ENCODE peak calls at places on chromosomes 13 and 19, in four cellular contexts. K is fibroblast of lung, O is GM23248, M is hepatocyte. B is an unnamed sample.

GRCh38 chr13:102680842-102681725 is 13.8 kb downstream of the METTL21C start:
- DNase-seq in K (peak; percentile 37), O (peak; percentile 47), M (no peak), B (no peak)

GRCh38 chr13:43232866-43233265 is 209.5 kb downstream of the DNAJC15 start:
- DNase-seq in M (no peak), K (peak; percentile 71), O (peak; percentile 62), B (no peak)

GRCh38 chr13:105307776-105308175 is 1227.7 kb downstream of the EFNB2 start:
- DNase-seq in K (no peak), O (no peak), M (no peak), B (no peak)

GRCh38 chr19:39679056-39679790 is 23.5 kb downstream of the LGALS16 start:
- DNase-seq in K (no peak), M (no peak), O (no peak), B (no peak)

GRCh38 chr13:50993908-50994307 is 84.3 kb downstream of the RNASEH2B start:
- DNase-seq in K (no peak), M (no peak), O (peak; percentile 37), B (no peak)

GRCh38 chr13:46478641-46479040 is 74.3 kb upstream of the LRCH1 start:
- DNase-seq in O (peak; percentile 34), K (no peak), M (no peak), B (no peak)

GRCh38 chr13:19178901-19179593 is 2.6 kb downstream of the TUBA3C start:
- DNase-seq in M (no peak), K (no peak), O (no peak), B (no peak)

GRCh38 chr13:25752957-25753540 is 298.8 kb downstream of the SHISA2 start:
- DNase-seq in K (peak; percentile 95), O (peak; percentile 80), M (peak; percentile 45), B (no peak)

GRCh38 chr19:3336680-3337523 is 29.5 kb upstream of the NFIC start:
- DNase-seq in O (peak; percentile 74), M (peak; percentile 84), K (peak; percentile 49), B (peak; percentile 62)

GRCh38 chr13:24741016-24741662 is 22.8 kb upstream of the RNF17 start:
- DNase-seq in O (peak; percentile 16), M (no peak), K (no peak), B (no peak)

GRCh38 chr19:47152632-47153031 is 22.0 kb downstream of the SAE1 start:
- DNase-seq in O (no peak), K (no peak), M (peak; percentile 48), B (peak; percentile 44)

GRCh38 chr13:91122766-91123165 is 224.7 kb upstream of the MIR17HG start:
- DNase-seq in K (no peak), O (no peak), M (no peak), B (no peak)

GRCh38 chr19:54573330-54573872 is at the start of gene LILRA2:
- DNase-seq in K (no peak), M (no peak), O (no peak), B (no peak)

GRCh38 chr19:56101095-56101494 is 20.0 kb downstream of the ZNF787 start:
- DNase-seq in O (no peak), M (no peak), K (no peak), B (no peak)
- H3K9me3 ChIP-seq in O (no peaks in the 10 kb centered on the region), M (no peaks in the 10 kb centered on the region), K (no peaks in the 10 kb centered on the region), B (no peaks in the 10 kb centered on the region)

GRCh38 chr19:343941-344624 is 513 bp downstream of the MIER2 start:
- DNase-seq in O (peak; percentile 73), K (peak; percentile 14), M (peak; percentile 64), B (no peak)
- H4K20me1 ChIP-seq in O (peaks cover 4% of the 10 kb centered on the region), K (no peaks in the 10 kb centered on the region), M (peaks cover 47% of the 10 kb centered on the region), B (peaks cover 24% of the 10 kb centered on the region)

GRCh38 chr19:41606215-41606837 is 20.5 kb downstream of the CEACAM4 start:
- DNase-seq in O (no peak), K (no peak), M (no peak), B (no peak)
- H3K9me3 ChIP-seq in O (no peaks in the 10 kb centered on the region), K (no peaks in the 10 kb centered on the region), M (no peaks in the 10 kb centered on the region), B (no peaks in the 10 kb centered on the region)

GRCh38 chr19:30349131-30349730 is 23.0 kb upstream of the ZNF536 start:
- DNase-seq in O (no peak), K (no peak), M (no peak), B (no peak)
- H4K20me1 ChIP-seq in O (no peaks in the 10 kb centered on the region), K (no peaks in the 10 kb centered on the region), M (no peaks in the 10 kb centered on the region), B (no peaks in the 10 kb centered on the region)